ENCODE peak calls at places on chromosomes 16 and 17, in eight cellular contexts. One of them, this sample, is unnamed.

GRCh38 chr17:58303981-58304734 is 23.4 kb upstream of the MPO start:
- DNase-seq in heart left ventricle: no peak
- DNase-seq in adrenal gland: no peak
- DNase-seq in body of pancreas: peak; percentile 36
- DNase-seq in A549: peak; percentile 63
- DNase-seq in esophagus squamous epithelium: no peak
- DNase-seq in IMR-90: peak; percentile 23
- DNase-seq in uterus: no peak
- DNase-seq in this sample: no peak

GRCh38 chr17:14387036-14387435 is 86.2 kb downstream of the HS3ST3B1 start:
- DNase-seq in heart left ventricle: no peak
- DNase-seq in adrenal gland: no peak
- DNase-seq in A549: no peak
- DNase-seq in IMR-90: no peak
- DNase-seq in esophagus squamous epithelium: no peak
- DNase-seq in body of pancreas: peak; percentile 7
- DNase-seq in uterus: no peak
- DNase-seq in this sample: no peak

GRCh38 chr17:28756025-28756804 is 12.4 kb downstream of the TRAF4 start:
- DNase-seq in body of pancreas: no peak
- DNase-seq in heart left ventricle: no peak
- DNase-seq in esophagus squamous epithelium: no peak
- DNase-seq in adrenal gland: no peak
- DNase-seq in IMR-90: no peak
- DNase-seq in A549: no peak
- DNase-seq in uterus: no peak
- DNase-seq in this sample: no peak

GRCh38 chr17:32780721-32781120 is 96.2 kb downstream of the MYO1D start:
- DNase-seq in heart left ventricle: no peak
- DNase-seq in A549: no peak
- DNase-seq in adrenal gland: no peak
- DNase-seq in uterus: no peak
- DNase-seq in IMR-90: no peak
- DNase-seq in body of pancreas: no peak
- DNase-seq in esophagus squamous epithelium: no peak
- DNase-seq in this sample: no peak

GRCh38 chr17:3762922-3763776 is 37.8 kb downstream of the ITGAE start:
- DNase-seq in IMR-90: no peak
- DNase-seq in adrenal gland: no peak
- DNase-seq in uterus: no peak
- DNase-seq in A549: no peak
- DNase-seq in heart left ventricle: no peak
- DNase-seq in body of pancreas: no peak
- DNase-seq in esophagus squamous epithelium: no peak
- DNase-seq in this sample: no peak

GRCh38 chr17:62616993-62617893 is 10.2 kb upstream of the MRC2 start:
- DNase-seq in body of pancreas: no peak
- DNase-seq in heart left ventricle: no peak
- DNase-seq in adrenal gland: no peak
- DNase-seq in uterus: no peak
- DNase-seq in esophagus squamous epithelium: no peak
- DNase-seq in IMR-90: peak; percentile 56
- DNase-seq in A549: no peak
- DNase-seq in this sample: no peak

GRCh38 chr16:53052519-53053501 is at the start of gene CHD9NB:
- DNase-seq in IMR-90: peak; percentile 86
- DNase-seq in esophagus squamous epithelium: no peak
- DNase-seq in A549: peak; percentile 93
- DNase-seq in heart left ventricle: peak; percentile 46
- DNase-seq in adrenal gland: no peak
- DNase-seq in body of pancreas: peak; percentile 27
- DNase-seq in uterus: no peak
- DNase-seq in this sample: no peak

GRCh38 chr17:17161759-17162158 is 44.4 kb downstream of the PLD6 start:
- DNase-seq in esophagus squamous epithelium: no peak
- DNase-seq in body of pancreas: no peak
- DNase-seq in uterus: no peak
- DNase-seq in IMR-90: no peak
- DNase-seq in adrenal gland: no peak
- DNase-seq in heart left ventricle: no peak
- DNase-seq in A549: no peak
- DNase-seq in this sample: no peak

GRCh38 chr17:78407387-78407990 is 29.0 kb downstream of the PGS1 start:
- DNase-seq in heart left ventricle: no peak
- DNase-seq in adrenal gland: no peak
- DNase-seq in IMR-90: peak; percentile 51
- DNase-seq in A549: no peak
- DNase-seq in esophagus squamous epithelium: no peak
- DNase-seq in uterus: no peak
- DNase-seq in body of pancreas: peak; percentile 51
- DNase-seq in this sample: no peak

GRCh38 chr17:57211543-57211942 is 44.8 kb upstream of the MSI2 start:
- DNase-seq in A549: peak; percentile 17
- DNase-seq in uterus: no peak
- DNase-seq in adrenal gland: no peak
- DNase-seq in body of pancreas: no peak
- DNase-seq in esophagus squamous epithelium: no peak
- DNase-seq in IMR-90: peak; percentile 15
- DNase-seq in heart left ventricle: no peak
- DNase-seq in this sample: no peak

GRCh38 chr17:29571883-29572681 is 3.6 kb downstream of the TP53I13 start:
- DNase-seq in uterus: no peak
- DNase-seq in body of pancreas: peak; percentile 8
- DNase-seq in A549: no peak
- DNase-seq in adrenal gland: peak; percentile 27
- DNase-seq in esophagus squamous epithelium: no peak
- DNase-seq in IMR-90: no peak
- DNase-seq in heart left ventricle: no peak
- DNase-seq in this sample: peak; percentile 12

GRCh38 chr17:75011788-75012319 is 616 bp upstream of the MRPL58 start:
- DNase-seq in uterus: peak; percentile 86
- DNase-seq in IMR-90: peak; percentile 59
- DNase-seq in esophagus squamous epithelium: no peak
- DNase-seq in A549: no peak
- DNase-seq in adrenal gland: no peak
- DNase-seq in body of pancreas: peak; percentile 82
- DNase-seq in heart left ventricle: peak; percentile 69
- DNase-seq in this sample: peak; percentile 49

GRCh38 chr17:19726615-19727376 is 10.4 kb upstream of the SLC47A2 start:
- DNase-seq in body of pancreas: no peak
- DNase-seq in esophagus squamous epithelium: no peak
- DNase-seq in A549: no peak
- DNase-seq in heart left ventricle: no peak
- DNase-seq in adrenal gland: no peak
- DNase-seq in uterus: no peak
- DNase-seq in IMR-90: no peak
- DNase-seq in this sample: no peak

GRCh38 chr17:13253746-13254410 is 236.1 kb upstream of the ELAC2 start:
- DNase-seq in A549: no peak
- DNase-seq in IMR-90: no peak
- DNase-seq in heart left ventricle: no peak
- DNase-seq in esophagus squamous epithelium: no peak
- DNase-seq in adrenal gland: no peak
- DNase-seq in uterus: no peak
- DNase-seq in body of pancreas: no peak
- DNase-seq in this sample: no peak

GRCh38 chr16:66342294-66342900 is 24.1 kb upstream of the CDH5 start:
- DNase-seq in IMR-90: no peak
- DNase-seq in body of pancreas: no peak
- DNase-seq in adrenal gland: no peak
- DNase-seq in heart left ventricle: no peak
- DNase-seq in esophagus squamous epithelium: no peak
- DNase-seq in uterus: no peak
- DNase-seq in A549: peak; percentile 43
- DNase-seq in this sample: no peak

GRCh38 chr17:9987779-9988585 is 82.9 kb upstream of the RCVRN start:
- DNase-seq in adrenal gland: no peak
- DNase-seq in body of pancreas: peak; percentile 17
- DNase-seq in A549: peak; percentile 57
- DNase-seq in heart left ventricle: no peak
- DNase-seq in uterus: no peak
- DNase-seq in IMR-90: peak; percentile 21
- DNase-seq in esophagus squamous epithelium: no peak
- DNase-seq in this sample: no peak

GRCh38 chr16:48153689-48154265 is 2.0 kb downstream of the ABCC12 start:
- DNase-seq in heart left ventricle: no peak
- DNase-seq in A549: no peak
- DNase-seq in esophagus squamous epithelium: no peak
- DNase-seq in adrenal gland: no peak
- DNase-seq in IMR-90: no peak
- DNase-seq in body of pancreas: no peak
- DNase-seq in uterus: no peak
- DNase-seq in this sample: no peak

DNA sequence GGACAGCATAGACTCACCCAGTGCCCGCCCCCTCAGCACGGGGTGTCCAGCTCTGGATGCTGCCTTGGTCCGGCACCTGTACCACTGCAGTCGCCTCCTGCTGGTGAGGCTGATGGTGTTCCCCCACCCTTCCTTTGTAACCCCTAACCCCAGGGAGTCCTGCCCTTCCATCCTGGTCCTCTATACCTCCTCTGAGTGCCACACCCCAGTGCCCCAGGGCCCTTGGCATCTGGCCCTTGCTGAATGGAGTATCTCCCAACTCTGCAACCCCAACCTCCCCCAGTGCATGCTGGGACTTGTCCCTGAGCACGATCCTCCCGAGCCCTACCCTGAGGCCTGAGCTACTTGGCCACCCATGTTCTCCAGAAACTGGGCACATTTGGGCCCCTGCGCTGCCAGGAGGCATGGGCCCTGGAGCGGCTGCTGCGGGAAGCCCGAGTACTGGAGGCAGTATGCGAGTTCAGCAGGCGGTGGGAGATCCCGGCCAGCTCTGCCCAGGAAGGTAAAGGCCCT is 15.8 kb downstream of the RIPOR1 start:
- DNase-seq in body of pancreas: no peak
- DNase-seq in heart left ventricle: no peak
- DNase-seq in A549: no peak
- DNase-seq in adrenal gland: no peak
- DNase-seq in esophagus squamous epithelium: no peak
- DNase-seq in uterus: no peak
- DNase-seq in IMR-90: no peak
- DNase-seq in this sample: no peak
- TF ChIP-seq POLR2A in body of pancreas: no peak
- TF ChIP-seq POLR2A in heart left ventricle: no peak
- TF ChIP-seq POLR2A in A549: no peak
- TF ChIP-seq POLR2A in adrenal gland: no peak
- TF ChIP-seq POLR2A in esophagus squamous epithelium: no peak
- TF ChIP-seq POLR2A in uterus: no peak
- TF ChIP-seq POLR2A in IMR-90: no peak
- TF ChIP-seq POLR2A in this sample: no peak

GRCh38 chr16:85614338-85615013 is 1.4 kb downstream of the GSE1 start:
- DNase-seq in heart left ventricle: no peak
- DNase-seq in body of pancreas: peak; percentile 64
- DNase-seq in A549: no peak
- DNase-seq in IMR-90: no peak
- DNase-seq in adrenal gland: no peak
- DNase-seq in uterus: no peak
- DNase-seq in esophagus squamous epithelium: no peak
- DNase-seq in this sample: no peak

GRCh38 chr16:85613609-85614337 is 651 bp downstream of the GSE1 start:
- DNase-seq in adrenal gland: peak; percentile 69
- DNase-seq in esophagus squamous epithelium: no peak
- DNase-seq in uterus: peak; percentile 50
- DNase-seq in body of pancreas: peak; percentile 65
- DNase-seq in heart left ventricle: peak; percentile 77
- DNase-seq in IMR-90: no peak
- DNase-seq in A549: peak; percentile 58
- DNase-seq in this sample: peak; percentile 60

GRCh38 chr16:85611455-85612190 is 1.5 kb upstream of the GSE1 start:
- DNase-seq in body of pancreas: peak; percentile 92
- DNase-seq in heart left ventricle: peak; percentile 87
- DNase-seq in IMR-90: peak; percentile 74
- DNase-seq in adrenal gland: peak; percentile 92
- DNase-seq in uterus: peak; percentile 76
- DNase-seq in A549: peak; percentile 89
- DNase-seq in esophagus squamous epithelium: no peak
- DNase-seq in this sample: peak; percentile 67

GRCh38 chr16:85612191-85612800 is 826 bp upstream of the GSE1 start:
- DNase-seq in IMR-90: peak; percentile 85
- DNase-seq in uterus: peak; percentile 64
- DNase-seq in A549: peak; percentile 96
- DNase-seq in heart left ventricle: peak; percentile 90
- DNase-seq in esophagus squamous epithelium: no peak
- DNase-seq in adrenal gland: peak; percentile 85
- DNase-seq in body of pancreas: peak; percentile 94
- DNase-seq in this sample: peak; percentile 46

DNA sequence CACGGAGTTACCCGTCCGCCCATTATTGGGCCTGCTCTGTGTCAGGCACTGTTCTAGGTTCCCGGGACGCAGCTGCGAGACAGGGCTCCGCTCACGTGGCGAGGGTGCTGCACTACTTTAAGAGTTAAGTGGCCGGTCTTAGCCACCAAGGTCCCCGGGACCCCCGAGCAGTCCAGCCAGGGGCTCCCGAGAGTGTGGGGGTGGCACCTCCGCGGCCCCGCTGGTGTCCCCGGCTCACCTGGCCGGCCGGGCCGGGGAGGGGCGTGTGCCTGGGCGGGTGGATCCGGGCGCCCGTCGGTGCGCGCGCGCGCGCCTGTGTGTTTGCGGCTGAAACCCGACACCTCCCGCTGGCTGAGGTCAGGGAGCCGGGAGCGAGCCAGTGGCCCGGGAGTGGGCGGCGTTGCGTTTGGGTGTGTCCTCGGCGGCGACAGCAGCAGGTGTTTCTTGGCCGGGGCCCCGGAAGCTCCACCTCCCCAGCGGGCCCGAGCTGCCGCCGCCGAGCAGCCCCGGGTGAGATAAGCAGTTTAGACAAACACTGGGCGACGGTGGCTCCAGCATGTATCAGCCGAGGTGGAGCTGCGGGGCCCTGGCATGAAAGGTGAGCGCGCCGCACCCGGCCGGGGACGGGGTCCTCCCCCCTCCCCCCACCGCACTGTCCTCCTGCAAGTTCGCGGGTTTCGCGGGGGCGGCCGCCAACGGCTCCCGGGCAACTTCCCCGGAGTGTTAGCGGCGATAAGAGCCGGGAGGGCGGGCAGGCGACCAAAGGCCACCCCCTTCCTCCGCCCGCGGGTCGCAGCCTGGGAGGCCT is at the start of gene GSE1:
- DNase-seq in A549: peak; percentile 96
- DNase-seq in heart left ventricle: peak; percentile 96
- DNase-seq in adrenal gland: peak; percentile 94
- DNase-seq in body of pancreas: peak; percentile 99
- DNase-seq in IMR-90: peak; percentile 68
- DNase-seq in uterus: peak; percentile 84
- DNase-seq in esophagus squamous epithelium: no peak
- DNase-seq in this sample: peak; percentile 72
- TF ChIP-seq POLR2A in A549: peak; percentile 1
- TF ChIP-seq POLR2A in heart left ventricle: peak; percentile 63
- TF ChIP-seq POLR2A in adrenal gland: peak; percentile 65
- TF ChIP-seq POLR2A in body of pancreas: peak; percentile 99
- TF ChIP-seq POLR2A in IMR-90: no peak
- TF ChIP-seq POLR2A in uterus: no peak
- TF ChIP-seq POLR2A in esophagus squamous epithelium: peak; percentile 64
- TF ChIP-seq POLR2A in this sample: peak; percentile 13

GRCh38 chr16:30406911-30407793 is at the start of gene ZNF771:
- DNase-seq in A549: peak; percentile 90
- DNase-seq in IMR-90: peak; percentile 76
- DNase-seq in body of pancreas: peak; percentile 95
- DNase-seq in esophagus squamous epithelium: peak; percentile 51
- DNase-seq in heart left ventricle: peak; percentile 94
- DNase-seq in uterus: peak; percentile 94
- DNase-seq in adrenal gland: peak; percentile 96
- DNase-seq in this sample: peak; percentile 93
- TF ChIP-seq POLR2A in A549: peak; percentile 69
- TF ChIP-seq POLR2A in IMR-90: peak; percentile 64
- TF ChIP-seq POLR2A in body of pancreas: peak; percentile 35
- TF ChIP-seq POLR2A in esophagus squamous epithelium: peak; percentile 62
- TF ChIP-seq POLR2A in heart left ventricle: peak; percentile 59
- TF ChIP-seq POLR2A in uterus: peak; percentile 50
- TF ChIP-seq POLR2A in adrenal gland: peak; percentile 48
- TF ChIP-seq POLR2A in this sample: no peak

GRCh38 chr17:42629420-42630009 is 20.0 kb downstream of the TUBG1 start:
- DNase-seq in heart left ventricle: no peak
- DNase-seq in body of pancreas: peak; percentile 66
- DNase-seq in adrenal gland: no peak
- DNase-seq in esophagus squamous epithelium: no peak
- DNase-seq in uterus: no peak
- DNase-seq in IMR-90: no peak
- DNase-seq in A549: no peak
- DNase-seq in this sample: no peak
- TF ChIP-seq POLR2A in heart left ventricle: no peak
- TF ChIP-seq POLR2A in body of pancreas: no peak
- TF ChIP-seq POLR2A in adrenal gland: no peak
- TF ChIP-seq POLR2A in esophagus squamous epithelium: no peak
- TF ChIP-seq POLR2A in uterus: no peak
- TF ChIP-seq POLR2A in IMR-90: no peak
- TF ChIP-seq POLR2A in A549: no peak
- TF ChIP-seq POLR2A in this sample: no peak

This sample was measured in tibial nerve.